ENCODE peak calls at places on chromosome 12, in four cellular contexts. L is BE2C, T is left colon, F is mucosa of gallbladder. O is an unnamed sample.

GRCh38 chr12:43692064-43692463 is 66.5 kb downstream of the PUS7L start:
- DNase-seq in L (no peak), T (no peak), F (no peak), O (no peak)

GRCh38 chr12:65734226-65734625 is 90.1 kb upstream of the HMGA2 start:
- DNase-seq in L (no peak), T (no peak), F (no peak), O (no peak)

GRCh38 chr12:41402804-41403203 is 214.7 kb downstream of the PDZRN4 start:
- DNase-seq in L (no peak), T (no peak), F (no peak), O (no peak)

GRCh38 chr12:18462437-18462836 is 201.1 kb downstream of the PIK3C2G start:
- DNase-seq in L (no peak), T (no peak), F (no peak), O (no peak)

GRCh38 chr12:132356686-132357622 is 27.6 kb upstream of the GALNT9 start:
- DNase-seq in L (peak), T (peak), F (peak), O (no peak)

GRCh38 chr12:104321949-104322348 is 18.4 kb downstream of the EID3 start:
- DNase-seq in L (no peak), T (no peak), F (no peak), O (no peak)

GRCh38 chr12:71938728-71939385 is at the start of gene TPH2:
- DNase-seq in L (peak), T (no peak), F (peak), O (peak)

GRCh38 chr12:6667559-6668210 is 4.8 kb upstream of the ING4 start:
- DNase-seq in L (no peak), T (no peak), F (no peak), O (no peak)

GRCh38 chr12:1837541-1838206 is 17.3 kb downstream of the LRTM2 start:
- DNase-seq in L (no peak), T (no peak), F (no peak), O (no peak)

GRCh38 chr12:93857279-93857894 is 180.2 kb downstream of the CRADD start:
- DNase-seq in L (no peak), T (no peak), F (no peak), O (no peak)

GRCh38 chr12:118360785-118361404 is 11.8 kb downstream of the TAOK3 start:
- DNase-seq in L (no peak), T (no peak), F (no peak), O (no peak)

GRCh38 chr12:82665142-82665923 is 21.4 kb upstream of the TMTC2 start:
- DNase-seq in L (no peak), T (no peak), F (no peak), O (no peak)

GRCh38 chr12:72209096-72209495 is 63.1 kb upstream of the TRHDE start:
- DNase-seq in L (no peak), T (no peak), F (no peak), O (no peak)

GRCh38 chr12:121239335-121239678 is 29.4 kb downstream of the P2RX4 start:
- DNase-seq in L (no peak), T (no peak), F (no peak), O (no peak)

GRCh38 chr12:46390881-46391280 is 18.3 kb upstream of the SLC38A2 start:
- DNase-seq in L (no peak), T (no peak), F (no peak), O (no peak)

GRCh38 chr12:3536096-3536875 is 45.3 kb downstream of the PRMT8 start:
- DNase-seq in L (no peak), T (no peak), F (no peak), O (no peak)

GRCh38 chr12:121181181-121181580 is 28.7 kb upstream of the P2RX4 start:
- DNase-seq in L (no peak), T (no peak), F (no peak), O (no peak)

GRCh38 chr12:13227191-13227590 is 30.7 kb downstream of the EMP1 start:
- DNase-seq in L (no peak), T (no peak), F (no peak), O (no peak)

GRCh38 chr12:51430196-51430895 is 5.7 kb downstream of the SLC4A8 start:
- DNase-seq in L (no peak), T (no peak), F (peak), O (no peak)

O was measured in immature natural killer cell.